ENCODE peak calls at places on chromosomes 3 and 15, in ten cellular contexts. One of them, this sample, is unnamed.

GRCh38 chr3:187919990-187920389 is 174.7 kb upstream of the BCL6 start:
- DNase-seq in RPMI8226: no peak
- DNase-seq in SJSA1: no peak
- DNase-seq in GM13976: no peak
- DNase-seq in activated CD4-positive, alpha-beta T cell treated with anti-CD3 and anti-CD28 coated beads, Interleukin-2, amount 50 U/mL, for 1 hour: no peak
- DNase-seq in tibial artery: no peak
- DNase-seq in M059J: peak; percentile 44
- DNase-seq in sciatic nerve: no peak
- DNase-seq in progenitor cell of endocrine pancreas: no peak
- DNase-seq in psoas muscle: no peak
- DNase-seq in this sample: no peak

GRCh38 chr3:10380906-10381795 is 60.2 kb upstream of the SEC13 start:
- DNase-seq in tibial artery: no peak
- DNase-seq in psoas muscle: no peak
- DNase-seq in RPMI8226: no peak
- DNase-seq in sciatic nerve: no peak
- DNase-seq in SJSA1: no peak
- DNase-seq in activated CD4-positive, alpha-beta T cell treated with anti-CD3 and anti-CD28 coated beads, Interleukin-2, amount 50 U/mL, for 1 hour: no peak
- DNase-seq in M059J: peak; percentile 45
- DNase-seq in GM13976: no peak
- DNase-seq in progenitor cell of endocrine pancreas: no peak
- DNase-seq in this sample: no peak

GRCh38 chr3:197225579-197225978 is 72.8 kb downstream of the DLG1 start:
- DNase-seq in sciatic nerve: no peak
- DNase-seq in RPMI8226: no peak
- DNase-seq in SJSA1: no peak
- DNase-seq in tibial artery: no peak
- DNase-seq in M059J: no peak
- DNase-seq in GM13976: no peak
- DNase-seq in psoas muscle: no peak
- DNase-seq in progenitor cell of endocrine pancreas: no peak
- DNase-seq in activated CD4-positive, alpha-beta T cell treated with anti-CD3 and anti-CD28 coated beads, Interleukin-2, amount 50 U/mL, for 1 hour: no peak
- DNase-seq in this sample: no peak

GRCh38 chr3:120264963-120265362 is 20.1 kb downstream of the GPR156 start:
- DNase-seq in M059J: no peak
- DNase-seq in GM13976: no peak
- DNase-seq in progenitor cell of endocrine pancreas: no peak
- DNase-seq in sciatic nerve: no peak
- DNase-seq in SJSA1: no peak
- DNase-seq in psoas muscle: no peak
- DNase-seq in activated CD4-positive, alpha-beta T cell treated with anti-CD3 and anti-CD28 coated beads, Interleukin-2, amount 50 U/mL, for 1 hour: no peak
- DNase-seq in tibial artery: no peak
- DNase-seq in RPMI8226: no peak
- DNase-seq in this sample: no peak

GRCh38 chr3:41026394-41027177 is 172.7 kb upstream of the CTNNB1 start:
- DNase-seq in sciatic nerve: peak; percentile 76
- DNase-seq in SJSA1: peak; percentile 1
- DNase-seq in RPMI8226: no peak
- DNase-seq in progenitor cell of endocrine pancreas: no peak
- DNase-seq in tibial artery: no peak
- DNase-seq in M059J: peak; percentile 42
- DNase-seq in GM13976: no peak
- DNase-seq in psoas muscle: peak; percentile 57
- DNase-seq in activated CD4-positive, alpha-beta T cell treated with anti-CD3 and anti-CD28 coated beads, Interleukin-2, amount 50 U/mL, for 1 hour: no peak
- DNase-seq in this sample: peak; percentile 7

GRCh38 chr3:197420566-197420965 is 122.2 kb upstream of the DLG1 start:
- DNase-seq in GM13976: no peak
- DNase-seq in RPMI8226: no peak
- DNase-seq in tibial artery: no peak
- DNase-seq in sciatic nerve: no peak
- DNase-seq in SJSA1: no peak
- DNase-seq in psoas muscle: no peak
- DNase-seq in progenitor cell of endocrine pancreas: no peak
- DNase-seq in M059J: no peak
- DNase-seq in activated CD4-positive, alpha-beta T cell treated with anti-CD3 and anti-CD28 coated beads, Interleukin-2, amount 50 U/mL, for 1 hour: no peak
- DNase-seq in this sample: no peak

GRCh38 chr15:75161106-75161505 is 40.6 kb upstream of the C15orf39 start:
- DNase-seq in tibial artery: no peak
- DNase-seq in sciatic nerve: no peak
- DNase-seq in M059J: no peak
- DNase-seq in RPMI8226: no peak
- DNase-seq in progenitor cell of endocrine pancreas: no peak
- DNase-seq in activated CD4-positive, alpha-beta T cell treated with anti-CD3 and anti-CD28 coated beads, Interleukin-2, amount 50 U/mL, for 1 hour: no peak
- DNase-seq in psoas muscle: no peak
- DNase-seq in GM13976: no peak
- DNase-seq in SJSA1: no peak
- DNase-seq in this sample: no peak

GRCh38 chr3:183551930-183552329 is 3.6 kb downstream of the KLHL6 start:
- DNase-seq in activated CD4-positive, alpha-beta T cell treated with anti-CD3 and anti-CD28 coated beads, Interleukin-2, amount 50 U/mL, for 1 hour: peak; percentile 19
- DNase-seq in SJSA1: no peak
- DNase-seq in M059J: no peak
- DNase-seq in RPMI8226: peak; percentile 49
- DNase-seq in psoas muscle: no peak
- DNase-seq in GM13976: no peak
- DNase-seq in progenitor cell of endocrine pancreas: no peak
- DNase-seq in sciatic nerve: no peak
- DNase-seq in tibial artery: no peak
- DNase-seq in this sample: no peak

GRCh38 chr3:63986147-63986546 is 37.1 kb downstream of the PSMD6 start:
- DNase-seq in GM13976: no peak
- DNase-seq in tibial artery: no peak
- DNase-seq in sciatic nerve: no peak
- DNase-seq in activated CD4-positive, alpha-beta T cell treated with anti-CD3 and anti-CD28 coated beads, Interleukin-2, amount 50 U/mL, for 1 hour: no peak
- DNase-seq in M059J: no peak
- DNase-seq in RPMI8226: no peak
- DNase-seq in SJSA1: no peak
- DNase-seq in progenitor cell of endocrine pancreas: no peak
- DNase-seq in psoas muscle: no peak
- DNase-seq in this sample: no peak

GRCh38 chr3:46717447-46718231 is at the start of gene PRSS50:
- DNase-seq in GM13976: peak; percentile 55
- DNase-seq in RPMI8226: no peak
- DNase-seq in progenitor cell of endocrine pancreas: no peak
- DNase-seq in tibial artery: peak; percentile 62
- DNase-seq in sciatic nerve: no peak
- DNase-seq in activated CD4-positive, alpha-beta T cell treated with anti-CD3 and anti-CD28 coated beads, Interleukin-2, amount 50 U/mL, for 1 hour: no peak
- DNase-seq in M059J: no peak
- DNase-seq in SJSA1: no peak
- DNase-seq in psoas muscle: no peak
- DNase-seq in this sample: peak; percentile 22

GRCh38 chr15:49521802-49522201 is 98.8 kb downstream of the FGF7 start:
- DNase-seq in M059J: no peak
- DNase-seq in sciatic nerve: no peak
- DNase-seq in GM13976: no peak
- DNase-seq in activated CD4-positive, alpha-beta T cell treated with anti-CD3 and anti-CD28 coated beads, Interleukin-2, amount 50 U/mL, for 1 hour: no peak
- DNase-seq in RPMI8226: peak; percentile 5
- DNase-seq in SJSA1: no peak
- DNase-seq in progenitor cell of endocrine pancreas: no peak
- DNase-seq in tibial artery: no peak
- DNase-seq in psoas muscle: no peak
- DNase-seq in this sample: peak; percentile 1

GRCh38 chr3:29643034-29643425 is 362.2 kb downstream of the RBMS3 start:
- DNase-seq in progenitor cell of endocrine pancreas: no peak
- DNase-seq in RPMI8226: no peak
- DNase-seq in SJSA1: no peak
- DNase-seq in sciatic nerve: no peak
- DNase-seq in activated CD4-positive, alpha-beta T cell treated with anti-CD3 and anti-CD28 coated beads, Interleukin-2, amount 50 U/mL, for 1 hour: no peak
- DNase-seq in M059J: no peak
- DNase-seq in tibial artery: no peak
- DNase-seq in psoas muscle: no peak
- DNase-seq in GM13976: no peak
- DNase-seq in this sample: no peak

GRCh38 chr3:24678441-24678865 is 183.8 kb upstream of the THRB start:
- DNase-seq in M059J: peak; percentile 84
- DNase-seq in progenitor cell of endocrine pancreas: no peak
- DNase-seq in SJSA1: peak; percentile 28
- DNase-seq in activated CD4-positive, alpha-beta T cell treated with anti-CD3 and anti-CD28 coated beads, Interleukin-2, amount 50 U/mL, for 1 hour: no peak
- DNase-seq in sciatic nerve: no peak
- DNase-seq in tibial artery: no peak
- DNase-seq in psoas muscle: no peak
- DNase-seq in RPMI8226: no peak
- DNase-seq in GM13976: no peak
- DNase-seq in this sample: peak; percentile 93

GRCh38 chr15:72284781-72285180 is 12.4 kb upstream of the PARP6 start:
- DNase-seq in SJSA1: no peak
- DNase-seq in GM13976: no peak
- DNase-seq in sciatic nerve: no peak
- DNase-seq in activated CD4-positive, alpha-beta T cell treated with anti-CD3 and anti-CD28 coated beads, Interleukin-2, amount 50 U/mL, for 1 hour: no peak
- DNase-seq in M059J: peak; percentile 28
- DNase-seq in progenitor cell of endocrine pancreas: no peak
- DNase-seq in psoas muscle: no peak
- DNase-seq in tibial artery: no peak
- DNase-seq in RPMI8226: no peak
- DNase-seq in this sample: no peak

GRCh38 chr3:141271279-141272033 is 39.8 kb downstream of the PXYLP1 start:
- DNase-seq in GM13976: no peak
- DNase-seq in M059J: no peak
- DNase-seq in tibial artery: no peak
- DNase-seq in sciatic nerve: no peak
- DNase-seq in progenitor cell of endocrine pancreas: no peak
- DNase-seq in SJSA1: no peak
- DNase-seq in psoas muscle: no peak
- DNase-seq in RPMI8226: no peak
- DNase-seq in activated CD4-positive, alpha-beta T cell treated with anti-CD3 and anti-CD28 coated beads, Interleukin-2, amount 50 U/mL, for 1 hour: no peak
- DNase-seq in this sample: peak; percentile 13

GRCh38 chr3:127039719-127040118 is 56.8 kb downstream of the PLXNA1 start:
- DNase-seq in RPMI8226: no peak
- DNase-seq in sciatic nerve: peak; percentile 31
- DNase-seq in GM13976: no peak
- DNase-seq in progenitor cell of endocrine pancreas: no peak
- DNase-seq in M059J: no peak
- DNase-seq in tibial artery: peak; percentile 63
- DNase-seq in SJSA1: no peak
- DNase-seq in psoas muscle: peak; percentile 7
- DNase-seq in activated CD4-positive, alpha-beta T cell treated with anti-CD3 and anti-CD28 coated beads, Interleukin-2, amount 50 U/mL, for 1 hour: no peak
- DNase-seq in this sample: no peak

GRCh38 chr3:136547293-136547692 is 204.9 kb downstream of the STAG1 start:
- DNase-seq in tibial artery: no peak
- DNase-seq in psoas muscle: no peak
- DNase-seq in sciatic nerve: no peak
- DNase-seq in SJSA1: no peak
- DNase-seq in progenitor cell of endocrine pancreas: no peak
- DNase-seq in GM13976: no peak
- DNase-seq in RPMI8226: no peak
- DNase-seq in activated CD4-positive, alpha-beta T cell treated with anti-CD3 and anti-CD28 coated beads, Interleukin-2, amount 50 U/mL, for 1 hour: no peak
- DNase-seq in M059J: peak; percentile 61
- DNase-seq in this sample: no peak

GRCh38 chr3:32376098-32376497 is 15.6 kb upstream of the CMTM7 start:
- DNase-seq in GM13976: no peak
- DNase-seq in SJSA1: peak; percentile 37
- DNase-seq in tibial artery: no peak
- DNase-seq in sciatic nerve: no peak
- DNase-seq in psoas muscle: no peak
- DNase-seq in M059J: peak; percentile 16
- DNase-seq in progenitor cell of endocrine pancreas: no peak
- DNase-seq in activated CD4-positive, alpha-beta T cell treated with anti-CD3 and anti-CD28 coated beads, Interleukin-2, amount 50 U/mL, for 1 hour: no peak
- DNase-seq in RPMI8226: no peak
- DNase-seq in this sample: no peak

GRCh38 chr15:38991126-38991525 is 426.5 kb upstream of the RASGRP1 start:
- DNase-seq in GM13976: no peak
- DNase-seq in RPMI8226: no peak
- DNase-seq in activated CD4-positive, alpha-beta T cell treated with anti-CD3 and anti-CD28 coated beads, Interleukin-2, amount 50 U/mL, for 1 hour: no peak
- DNase-seq in sciatic nerve: no peak
- DNase-seq in progenitor cell of endocrine pancreas: no peak
- DNase-seq in tibial artery: no peak
- DNase-seq in M059J: peak; percentile 73
- DNase-seq in psoas muscle: no peak
- DNase-seq in SJSA1: peak; percentile 42
- DNase-seq in this sample: peak; percentile 11

GRCh38 chr3:65473746-65474145 is 565.0 kb downstream of the MAGI1 start:
- DNase-seq in activated CD4-positive, alpha-beta T cell treated with anti-CD3 and anti-CD28 coated beads, Interleukin-2, amount 50 U/mL, for 1 hour: no peak
- DNase-seq in RPMI8226: no peak
- DNase-seq in psoas muscle: no peak
- DNase-seq in progenitor cell of endocrine pancreas: no peak
- DNase-seq in GM13976: no peak
- DNase-seq in sciatic nerve: no peak
- DNase-seq in SJSA1: no peak
- DNase-seq in tibial artery: no peak
- DNase-seq in M059J: peak; percentile 3
- DNase-seq in this sample: no peak

GRCh38 chr3:126924458-126924857 is 58.5 kb upstream of the PLXNA1 start:
- DNase-seq in SJSA1: no peak
- DNase-seq in tibial artery: no peak
- DNase-seq in GM13976: no peak
- DNase-seq in sciatic nerve: no peak
- DNase-seq in progenitor cell of endocrine pancreas: no peak
- DNase-seq in M059J: no peak
- DNase-seq in psoas muscle: no peak
- DNase-seq in activated CD4-positive, alpha-beta T cell treated with anti-CD3 and anti-CD28 coated beads, Interleukin-2, amount 50 U/mL, for 1 hour: no peak
- DNase-seq in RPMI8226: no peak
- DNase-seq in this sample: peak; percentile 16

GRCh38 chr15:64842986-64843561 is 1.4 kb downstream of the PLEKHO2 start:
- DNase-seq in M059J: peak; percentile 34
- DNase-seq in activated CD4-positive, alpha-beta T cell treated with anti-CD3 and anti-CD28 coated beads, Interleukin-2, amount 50 U/mL, for 1 hour: no peak
- DNase-seq in progenitor cell of endocrine pancreas: no peak
- DNase-seq in GM13976: peak; percentile 57
- DNase-seq in psoas muscle: peak; percentile 80
- DNase-seq in tibial artery: peak; percentile 84
- DNase-seq in RPMI8226: no peak
- DNase-seq in SJSA1: peak; percentile 53
- DNase-seq in sciatic nerve: peak; percentile 82
- DNase-seq in this sample: peak; percentile 93

GRCh38 chr15:91853501-91853967 is at the start of gene SLCO3A1:
- DNase-seq in sciatic nerve: peak; percentile 87
- DNase-seq in activated CD4-positive, alpha-beta T cell treated with anti-CD3 and anti-CD28 coated beads, Interleukin-2, amount 50 U/mL, for 1 hour: peak; percentile 78
- DNase-seq in psoas muscle: peak; percentile 82
- DNase-seq in M059J: peak; percentile 69
- DNase-seq in RPMI8226: peak; percentile 75
- DNase-seq in SJSA1: no peak
- DNase-seq in tibial artery: peak; percentile 87
- DNase-seq in GM13976: no peak
- DNase-seq in progenitor cell of endocrine pancreas: peak; percentile 45
- DNase-seq in this sample: peak; percentile 82

GRCh38 chr3:30315452-30315851 is 290.9 kb upstream of the TGFBR2 start:
- DNase-seq in activated CD4-positive, alpha-beta T cell treated with anti-CD3 and anti-CD28 coated beads, Interleukin-2, amount 50 U/mL, for 1 hour: no peak
- DNase-seq in progenitor cell of endocrine pancreas: no peak
- DNase-seq in M059J: peak; percentile 30
- DNase-seq in SJSA1: no peak
- DNase-seq in sciatic nerve: no peak
- DNase-seq in GM13976: no peak
- DNase-seq in RPMI8226: no peak
- DNase-seq in psoas muscle: no peak
- DNase-seq in tibial artery: no peak
- DNase-seq in this sample: no peak

GRCh38 chr15:62938825-62939224 is 103.7 kb upstream of the TPM1 start:
- DNase-seq in psoas muscle: no peak
- DNase-seq in tibial artery: no peak
- DNase-seq in M059J: no peak
- DNase-seq in activated CD4-positive, alpha-beta T cell treated with anti-CD3 and anti-CD28 coated beads, Interleukin-2, amount 50 U/mL, for 1 hour: no peak
- DNase-seq in RPMI8226: no peak
- DNase-seq in SJSA1: no peak
- DNase-seq in GM13976: no peak
- DNase-seq in sciatic nerve: no peak
- DNase-seq in progenitor cell of endocrine pancreas: no peak
- DNase-seq in this sample: no peak

GRCh38 chr3:55648591-55649318 is 161.6 kb upstream of the WNT5A start:
- DNase-seq in RPMI8226: no peak
- DNase-seq in sciatic nerve: no peak
- DNase-seq in M059J: no peak
- DNase-seq in psoas muscle: no peak
- DNase-seq in SJSA1: no peak
- DNase-seq in GM13976: no peak
- DNase-seq in progenitor cell of endocrine pancreas: no peak
- DNase-seq in tibial artery: no peak
- DNase-seq in activated CD4-positive, alpha-beta T cell treated with anti-CD3 and anti-CD28 coated beads, Interleukin-2, amount 50 U/mL, for 1 hour: no peak
- DNase-seq in this sample: no peak

GRCh38 chr3:188261011-188261410 is 107.1 kb downstream of the LPP start:
- DNase-seq in GM13976: no peak
- DNase-seq in activated CD4-positive, alpha-beta T cell treated with anti-CD3 and anti-CD28 coated beads, Interleukin-2, amount 50 U/mL, for 1 hour: no peak
- DNase-seq in psoas muscle: no peak
- DNase-seq in tibial artery: no peak
- DNase-seq in RPMI8226: no peak
- DNase-seq in M059J: no peak
- DNase-seq in progenitor cell of endocrine pancreas: no peak
- DNase-seq in SJSA1: peak; percentile 49
- DNase-seq in sciatic nerve: no peak
- DNase-seq in this sample: no peak

GRCh38 chr3:198017100-198017499 is 57.1 kb downstream of the LMLN start:
- DNase-seq in tibial artery: no peak
- DNase-seq in activated CD4-positive, alpha-beta T cell treated with anti-CD3 and anti-CD28 coated beads, Interleukin-2, amount 50 U/mL, for 1 hour: no peak
- DNase-seq in SJSA1: no peak
- DNase-seq in GM13976: no peak
- DNase-seq in RPMI8226: no peak
- DNase-seq in sciatic nerve: no peak
- DNase-seq in M059J: no peak
- DNase-seq in psoas muscle: no peak
- DNase-seq in progenitor cell of endocrine pancreas: no peak
- DNase-seq in this sample: no peak

This sample was measured in NB4.